ENCODE peak calls at places on chromosome 13, in nine cellular contexts. One of them, this sample, is unnamed.

GRCh38 chr13:19362946-19363510 is 181.4 kb upstream of the TUBA3C start:
- DNase-seq in GM23248: no peak
- DNase-seq in NCI-H2029 treated with DMSO at 0.1 percent for 48 hours: no peak
- DNase-seq in T47D: no peak
- DNase-seq in activated CD8-positive, alpha-beta T cell treated with anti-CD3 and anti-CD28 coated beads for 36 hours: no peak
- DNase-seq in SK-N-MC: no peak
- DNase-seq in NCI-H2081: no peak
- DNase-seq in kidney: no peak
- DNase-seq in iris pigment epithelial cell: no peak
- DNase-seq in this sample: no peak

GRCh38 chr13:113883921-113884804 is 20.3 kb upstream of the GAS6 start:
- DNase-seq in activated CD8-positive, alpha-beta T cell treated with anti-CD3 and anti-CD28 coated beads for 36 hours: no peak
- DNase-seq in NCI-H2029 treated with DMSO at 0.1 percent for 48 hours: no peak
- DNase-seq in kidney: no peak
- DNase-seq in NCI-H2081: no peak
- DNase-seq in SK-N-MC: no peak
- DNase-seq in T47D: no peak
- DNase-seq in GM23248: no peak
- DNase-seq in iris pigment epithelial cell: no peak
- DNase-seq in this sample: no peak

GRCh38 chr13:104143760-104144406 is 1077.7 kb upstream of the SLC10A2 start:
- DNase-seq in NCI-H2081: peak
- DNase-seq in kidney: no peak
- DNase-seq in SK-N-MC: no peak
- DNase-seq in activated CD8-positive, alpha-beta T cell treated with anti-CD3 and anti-CD28 coated beads for 36 hours: no peak
- DNase-seq in NCI-H2029 treated with DMSO at 0.1 percent for 48 hours: no peak
- DNase-seq in iris pigment epithelial cell: no peak
- DNase-seq in GM23248: no peak
- DNase-seq in T47D: no peak
- DNase-seq in this sample: no peak

GRCh38 chr13:66313408-66313807 is 916.7 kb downstream of the PCDH9 start:
- DNase-seq in GM23248: no peak
- DNase-seq in NCI-H2081: no peak
- DNase-seq in kidney: no peak
- DNase-seq in NCI-H2029 treated with DMSO at 0.1 percent for 48 hours: no peak
- DNase-seq in activated CD8-positive, alpha-beta T cell treated with anti-CD3 and anti-CD28 coated beads for 36 hours: no peak
- DNase-seq in T47D: no peak
- DNase-seq in SK-N-MC: no peak
- DNase-seq in iris pigment epithelial cell: peak
- DNase-seq in this sample: no peak

GRCh38 chr13:51269039-51269438 is 46.8 kb downstream of the FAM124A start:
- DNase-seq in iris pigment epithelial cell: peak
- DNase-seq in NCI-H2029 treated with DMSO at 0.1 percent for 48 hours: no peak
- DNase-seq in NCI-H2081: no peak
- DNase-seq in kidney: no peak
- DNase-seq in T47D: no peak
- DNase-seq in SK-N-MC: no peak
- DNase-seq in GM23248: peak
- DNase-seq in activated CD8-positive, alpha-beta T cell treated with anti-CD3 and anti-CD28 coated beads for 36 hours: no peak
- DNase-seq in this sample: no peak

GRCh38 chr13:73326215-73326558 is 267.4 kb downstream of the KLF5 start:
- DNase-seq in iris pigment epithelial cell: no peak
- DNase-seq in activated CD8-positive, alpha-beta T cell treated with anti-CD3 and anti-CD28 coated beads for 36 hours: no peak
- DNase-seq in kidney: no peak
- DNase-seq in T47D: no peak
- DNase-seq in SK-N-MC: no peak
- DNase-seq in NCI-H2029 treated with DMSO at 0.1 percent for 48 hours: no peak
- DNase-seq in NCI-H2081: no peak
- DNase-seq in GM23248: no peak
- DNase-seq in this sample: no peak

GRCh38 chr13:89584058-89584457 is 1763.4 kb upstream of the MIR17HG start:
- DNase-seq in GM23248: no peak
- DNase-seq in T47D: no peak
- DNase-seq in iris pigment epithelial cell: peak
- DNase-seq in NCI-H2081: no peak
- DNase-seq in activated CD8-positive, alpha-beta T cell treated with anti-CD3 and anti-CD28 coated beads for 36 hours: no peak
- DNase-seq in NCI-H2029 treated with DMSO at 0.1 percent for 48 hours: no peak
- DNase-seq in kidney: no peak
- DNase-seq in SK-N-MC: no peak
- DNase-seq in this sample: no peak

GRCh38 chr13:71618154-71618553 is 248.8 kb downstream of the DACH1 start:
- DNase-seq in NCI-H2029 treated with DMSO at 0.1 percent for 48 hours: no peak
- DNase-seq in NCI-H2081: no peak
- DNase-seq in T47D: no peak
- DNase-seq in kidney: no peak
- DNase-seq in iris pigment epithelial cell: peak
- DNase-seq in SK-N-MC: peak
- DNase-seq in activated CD8-positive, alpha-beta T cell treated with anti-CD3 and anti-CD28 coated beads for 36 hours: no peak
- DNase-seq in GM23248: peak
- DNase-seq in this sample: no peak

This sample was measured in chondrocyte.